ENCODE peak calls at places on chromosome 21, in seven cellular contexts. One of them, this sample, is unnamed.

GRCh38 chr21:39714331-39714730 is 30.7 kb upstream of the IGSF5 start:
- DNase-seq in PC-3: no peak
- DNase-seq in fibroblast of lung: no peak
- DNase-seq in neural progenitor cell: no peak
- DNase-seq in hepatocyte: no peak
- DNase-seq in HCT116: no peak
- DNase-seq in MM.1S: no peak
- DNase-seq in this sample: no peak

GRCh38 chr21:46078984-46079356 is 18.9 kb upstream of the COL6A2 start:
- DNase-seq in PC-3: no peak
- DNase-seq in fibroblast of lung: no peak
- DNase-seq in neural progenitor cell: no peak
- DNase-seq in hepatocyte: no peak
- DNase-seq in HCT116: no peak
- DNase-seq in MM.1S: no peak
- DNase-seq in this sample: no peak

GRCh38 chr21:35396655-35397054 is 347.6 kb upstream of the RUNX1 start:
- DNase-seq in PC-3: no peak
- DNase-seq in fibroblast of lung: no peak
- DNase-seq in neural progenitor cell: no peak
- DNase-seq in hepatocyte: no peak
- DNase-seq in HCT116: no peak
- DNase-seq in MM.1S: no peak
- DNase-seq in this sample: no peak

GRCh38 chr21:43716376-43717165 is 2.4 kb upstream of the PDXK start:
- DNase-seq in PC-3: no peak
- DNase-seq in fibroblast of lung: peak
- DNase-seq in neural progenitor cell: no peak
- DNase-seq in hepatocyte: no peak
- DNase-seq in HCT116: no peak
- DNase-seq in MM.1S: peak
- DNase-seq in this sample: peak

GRCh38 chr21:42561742-42562141 is 48.1 kb downstream of the SLC37A1 start:
- DNase-seq in PC-3: no peak
- DNase-seq in fibroblast of lung: no peak
- DNase-seq in neural progenitor cell: no peak
- DNase-seq in hepatocyte: peak
- DNase-seq in HCT116: no peak
- DNase-seq in MM.1S: peak
- DNase-seq in this sample: no peak

GRCh38 chr21:35683620-35684019 is 376.7 kb downstream of the SETD4 start:
- DNase-seq in PC-3: no peak
- DNase-seq in fibroblast of lung: no peak
- DNase-seq in neural progenitor cell: no peak
- DNase-seq in hepatocyte: no peak
- DNase-seq in HCT116: no peak
- DNase-seq in MM.1S: no peak
- DNase-seq in this sample: no peak

GRCh38 chr21:35619184-35619583 is 441.1 kb downstream of the SETD4 start:
- DNase-seq in PC-3: peak
- DNase-seq in fibroblast of lung: peak
- DNase-seq in neural progenitor cell: no peak
- DNase-seq in hepatocyte: no peak
- DNase-seq in HCT116: no peak
- DNase-seq in MM.1S: no peak
- DNase-seq in this sample: peak

GRCh38 chr21:31671931-31672330 is 12.4 kb downstream of the SOD1 start:
- DNase-seq in PC-3: no peak
- DNase-seq in fibroblast of lung: no peak
- DNase-seq in neural progenitor cell: peak
- DNase-seq in hepatocyte: no peak
- DNase-seq in HCT116: no peak
- DNase-seq in MM.1S: no peak
- DNase-seq in this sample: no peak

GRCh38 chr21:46080171-46081021 is 17.5 kb upstream of the COL6A2 start:
- DNase-seq in PC-3: no peak
- DNase-seq in fibroblast of lung: no peak
- DNase-seq in neural progenitor cell: no peak
- DNase-seq in hepatocyte: peak
- DNase-seq in HCT116: no peak
- DNase-seq in MM.1S: no peak
- DNase-seq in this sample: no peak

GRCh38 chr21:15706686-15707085 is 23.1 kb upstream of the USP25 start:
- DNase-seq in PC-3: peak
- DNase-seq in fibroblast of lung: peak
- DNase-seq in neural progenitor cell: no peak
- DNase-seq in hepatocyte: peak
- DNase-seq in HCT116: peak
- DNase-seq in MM.1S: no peak
- DNase-seq in this sample: peak

GRCh38 chr21:41374867-41375533 is 13.2 kb downstream of the MX2 start:
- DNase-seq in PC-3: no peak
- DNase-seq in fibroblast of lung: no peak
- DNase-seq in neural progenitor cell: no peak
- DNase-seq in hepatocyte: no peak
- DNase-seq in HCT116: no peak
- DNase-seq in MM.1S: no peak
- DNase-seq in this sample: no peak

GRCh38 chr21:29248124-29248523 is 50.6 kb upstream of the BACH1 start:
- DNase-seq in PC-3: no peak
- DNase-seq in fibroblast of lung: no peak
- DNase-seq in neural progenitor cell: no peak
- DNase-seq in hepatocyte: no peak
- DNase-seq in HCT116: no peak
- DNase-seq in MM.1S: no peak
- DNase-seq in this sample: no peak

DNA sequence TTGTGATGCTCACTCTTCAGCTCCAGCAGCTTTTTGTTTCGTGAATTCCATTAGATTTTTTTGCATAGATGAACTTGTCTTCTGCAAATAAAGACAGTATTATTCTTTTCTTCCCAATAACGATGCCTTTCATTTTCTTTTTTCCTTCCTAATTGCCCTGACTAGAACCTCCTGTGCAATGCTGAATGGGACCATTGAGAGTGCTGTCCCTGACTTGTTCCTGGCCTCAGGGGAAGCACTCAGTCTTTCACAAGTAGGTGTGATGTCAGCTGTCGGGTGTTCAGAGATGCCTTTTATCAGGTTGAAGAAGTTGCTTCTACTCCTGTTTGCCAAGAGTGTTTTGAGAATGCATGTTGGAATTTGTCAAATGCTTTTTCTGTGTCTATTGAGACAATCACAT is 64.3 kb upstream of the ADARB1 start:
- DNase-seq in PC-3: peak
- DNase-seq in fibroblast of lung: no peak
- DNase-seq in neural progenitor cell: no peak
- DNase-seq in hepatocyte: no peak
- DNase-seq in HCT116: no peak
- DNase-seq in MM.1S: no peak
- DNase-seq in this sample: no peak
- TF ChIP-seq EZH2 in PC-3: no peak
- TF ChIP-seq EZH2 in fibroblast of lung: no peak
- TF ChIP-seq EZH2 in neural progenitor cell: no peak
- TF ChIP-seq EZH2 in hepatocyte: no peak
- TF ChIP-seq EZH2 in HCT116: no peak
- TF ChIP-seq EZH2 in MM.1S: peak
- TF ChIP-seq EZH2 in this sample: no peak

GRCh38 chr21:36704958-36705678 is 6.2 kb downstream of the SIM2 start:
- DNase-seq in PC-3: no peak
- DNase-seq in fibroblast of lung: no peak
- DNase-seq in neural progenitor cell: peak
- DNase-seq in hepatocyte: no peak
- DNase-seq in HCT116: no peak
- DNase-seq in MM.1S: no peak
- DNase-seq in this sample: no peak

GRCh38 chr21:36703626-36704280 is 4.8 kb downstream of the SIM2 start:
- DNase-seq in PC-3: no peak
- DNase-seq in fibroblast of lung: no peak
- DNase-seq in neural progenitor cell: no peak
- DNase-seq in hepatocyte: no peak
- DNase-seq in HCT116: no peak
- DNase-seq in MM.1S: no peak
- DNase-seq in this sample: no peak

GRCh38 chr21:36703123-36703522 is 4.2 kb downstream of the SIM2 start:
- DNase-seq in PC-3: no peak
- DNase-seq in fibroblast of lung: no peak
- DNase-seq in neural progenitor cell: no peak
- DNase-seq in hepatocyte: no peak
- DNase-seq in HCT116: no peak
- DNase-seq in MM.1S: no peak
- DNase-seq in this sample: no peak

GRCh38 chr21:36705679-36706481 is 7.0 kb downstream of the SIM2 start:
- DNase-seq in PC-3: no peak
- DNase-seq in fibroblast of lung: no peak
- DNase-seq in neural progenitor cell: peak
- DNase-seq in hepatocyte: no peak
- DNase-seq in HCT116: no peak
- DNase-seq in MM.1S: no peak
- DNase-seq in this sample: no peak

DNA sequence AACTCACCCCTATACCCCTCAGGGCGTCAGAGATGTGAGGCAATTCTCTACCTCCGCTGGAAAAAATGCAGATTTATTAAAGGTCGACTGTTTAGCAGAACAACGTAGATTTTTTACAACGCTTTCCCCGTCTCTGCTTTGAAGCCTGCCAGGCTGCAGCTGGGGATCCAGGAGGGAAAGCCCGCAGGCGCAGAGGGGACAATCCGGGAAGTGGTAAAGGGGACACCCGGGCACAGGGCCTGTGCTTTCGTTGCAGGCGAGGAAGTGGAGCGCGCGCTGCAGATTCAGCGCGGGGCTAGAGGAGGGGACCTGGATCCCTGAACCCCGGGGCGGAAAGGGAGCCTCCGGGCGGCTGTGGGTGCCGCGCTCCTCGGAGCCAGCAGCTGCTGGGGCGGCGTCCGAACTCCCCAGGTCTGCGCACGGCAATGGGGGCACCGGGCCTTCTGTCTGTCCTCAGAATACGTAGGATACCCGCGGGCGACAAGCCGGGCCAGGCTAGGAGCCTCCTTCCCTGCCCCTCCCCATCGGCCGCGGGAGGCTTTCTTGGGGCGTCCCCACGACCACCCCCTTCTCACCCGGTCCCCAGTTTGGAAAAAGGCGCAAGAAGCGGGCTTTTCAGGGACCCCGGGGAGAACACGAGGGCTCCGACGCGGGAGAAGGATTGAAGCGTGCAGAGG is 5.5 kb downstream of the SIM2 start:
- DNase-seq in PC-3: no peak
- DNase-seq in fibroblast of lung: no peak
- DNase-seq in neural progenitor cell: peak
- DNase-seq in hepatocyte: no peak
- DNase-seq in HCT116: no peak
- DNase-seq in MM.1S: no peak
- DNase-seq in this sample: no peak
- TF ChIP-seq EZH2 in PC-3: no peak
- TF ChIP-seq EZH2 in fibroblast of lung: no peak
- TF ChIP-seq EZH2 in neural progenitor cell: peak
- TF ChIP-seq EZH2 in hepatocyte: peak
- TF ChIP-seq EZH2 in HCT116: no peak
- TF ChIP-seq EZH2 in MM.1S: peak
- TF ChIP-seq EZH2 in this sample: peak

GRCh38 chr21:33018707-33019455 is 6.9 kb upstream of the OLIG2 start:
- DNase-seq in PC-3: no peak
- DNase-seq in fibroblast of lung: no peak
- DNase-seq in neural progenitor cell: no peak
- DNase-seq in hepatocyte: no peak
- DNase-seq in HCT116: no peak
- DNase-seq in MM.1S: no peak
- DNase-seq in this sample: no peak

GRCh38 chr21:33019516-33019884 is 6.2 kb upstream of the OLIG2 start:
- DNase-seq in PC-3: no peak
- DNase-seq in fibroblast of lung: no peak
- DNase-seq in neural progenitor cell: no peak
- DNase-seq in hepatocyte: no peak
- DNase-seq in HCT116: no peak
- DNase-seq in MM.1S: no peak
- DNase-seq in this sample: no peak

GRCh38 chr21:33021150-33021549 is 4.6 kb upstream of the OLIG2 start:
- DNase-seq in PC-3: no peak
- DNase-seq in fibroblast of lung: no peak
- DNase-seq in neural progenitor cell: no peak
- DNase-seq in hepatocyte: no peak
- DNase-seq in HCT116: no peak
- DNase-seq in MM.1S: no peak
- DNase-seq in this sample: no peak

GRCh38 chr21:33020558-33021100 is 5.1 kb upstream of the OLIG2 start:
- DNase-seq in PC-3: no peak
- DNase-seq in fibroblast of lung: no peak
- DNase-seq in neural progenitor cell: no peak
- DNase-seq in hepatocyte: no peak
- DNase-seq in HCT116: no peak
- DNase-seq in MM.1S: no peak
- DNase-seq in this sample: no peak

GRCh38 chr21:33019885-33020557 is 5.7 kb upstream of the OLIG2 start:
- DNase-seq in PC-3: no peak
- DNase-seq in fibroblast of lung: no peak
- DNase-seq in neural progenitor cell: peak
- DNase-seq in hepatocyte: no peak
- DNase-seq in HCT116: no peak
- DNase-seq in MM.1S: no peak
- DNase-seq in this sample: no peak
- TF ChIP-seq EZH2 in PC-3: no peak
- TF ChIP-seq EZH2 in fibroblast of lung: no peak
- TF ChIP-seq EZH2 in neural progenitor cell: peak
- TF ChIP-seq EZH2 in hepatocyte: peak
- TF ChIP-seq EZH2 in HCT116: no peak
- TF ChIP-seq EZH2 in MM.1S: no peak
- TF ChIP-seq EZH2 in this sample: no peak

DNA sequence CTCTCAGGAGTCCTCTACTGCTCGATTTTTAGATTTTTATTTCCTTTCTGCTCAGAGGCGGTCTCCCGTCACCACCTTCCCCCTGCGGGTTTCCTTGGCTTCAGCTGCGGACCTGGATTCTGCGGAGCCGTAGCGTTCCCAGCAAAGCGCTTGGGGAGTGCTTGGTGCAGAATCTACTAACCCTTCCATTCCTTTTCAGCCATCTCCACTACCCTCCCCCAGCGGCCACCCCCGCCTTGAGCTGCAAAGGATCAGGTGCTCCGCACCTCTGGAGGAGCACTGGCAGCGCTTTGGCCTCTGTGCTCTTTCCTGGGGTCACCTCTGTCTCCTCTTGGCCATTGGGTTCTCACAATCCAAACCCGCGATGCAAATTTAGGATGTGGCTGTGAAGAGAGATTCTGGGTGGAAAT is 3.8 kb downstream of the OLIG2 start:
- DNase-seq in PC-3: no peak
- DNase-seq in fibroblast of lung: no peak
- DNase-seq in neural progenitor cell: peak
- DNase-seq in hepatocyte: no peak
- DNase-seq in HCT116: no peak
- DNase-seq in MM.1S: no peak
- DNase-seq in this sample: no peak
- TF ChIP-seq EZH2 in PC-3: no peak
- TF ChIP-seq EZH2 in fibroblast of lung: no peak
- TF ChIP-seq EZH2 in neural progenitor cell: peak
- TF ChIP-seq EZH2 in hepatocyte: no peak
- TF ChIP-seq EZH2 in HCT116: no peak
- TF ChIP-seq EZH2 in MM.1S: no peak
- TF ChIP-seq EZH2 in this sample: peak

GRCh38 chr21:44929242-44929798 is 8.6 kb upstream of the ITGB2 start:
- DNase-seq in PC-3: peak
- DNase-seq in fibroblast of lung: no peak
- DNase-seq in neural progenitor cell: no peak
- DNase-seq in hepatocyte: no peak
- DNase-seq in HCT116: no peak
- DNase-seq in MM.1S: no peak
- DNase-seq in this sample: no peak
- TF ChIP-seq EZH2 in PC-3: no peak
- TF ChIP-seq EZH2 in fibroblast of lung: no peak
- TF ChIP-seq EZH2 in neural progenitor cell: no peak
- TF ChIP-seq EZH2 in hepatocyte: no peak
- TF ChIP-seq EZH2 in HCT116: no peak
- TF ChIP-seq EZH2 in MM.1S: no peak
- TF ChIP-seq EZH2 in this sample: no peak

GRCh38 chr21:38389891-38390290 is 108.4 kb downstream of the ERG start:
- DNase-seq in PC-3: no peak
- DNase-seq in fibroblast of lung: no peak
- DNase-seq in neural progenitor cell: no peak
- DNase-seq in hepatocyte: no peak
- DNase-seq in HCT116: no peak
- DNase-seq in MM.1S: no peak
- DNase-seq in this sample: no peak
- TF ChIP-seq EZH2 in PC-3: no peak
- TF ChIP-seq EZH2 in fibroblast of lung: no peak
- TF ChIP-seq EZH2 in neural progenitor cell: no peak
- TF ChIP-seq EZH2 in hepatocyte: no peak
- TF ChIP-seq EZH2 in HCT116: no peak
- TF ChIP-seq EZH2 in MM.1S: no peak
- TF ChIP-seq EZH2 in this sample: no peak